ENCODE peak calls at places on chromosomes 5 and 9, in seven cellular contexts. M, R, B, E, G, Y and N are unnamed samples.

GRCh38 chr5:81679885-81680284 is 71.0 kb downstream of the SSBP2 start:
- DNase-seq in M (no peak), R (no peak), B (no peak), E (no peak), G (no peak), Y (no peak), N (no peak)

GRCh38 chr5:69046375-69046957 is 47.3 kb upstream of the SLC30A5 start:
- DNase-seq in M (no peak), R (no peak), B (no peak), E (no peak), G (no peak), Y (no peak), N (no peak)

GRCh38 chr9:131740898-131741297 is 1.0 kb upstream of the RAPGEF1 start:
- DNase-seq in M (no peak), R (no peak), B (no peak), E (no peak), G (no peak), Y (no peak), N (no peak)

GRCh38 chr5:1033606-1034420 is 25.2 kb downstream of the NKD2 start:
- DNase-seq in M (no peak), R (no peak), B (no peak), E (no peak), G (no peak), Y (no peak), N (no peak)

GRCh38 chr5:38613992-38614836 is 57.8 kb upstream of the LIFR start:
- DNase-seq in M (no peak), R (no peak), B (no peak), E (no peak), G (peak; percentile 87), Y (no peak), N (no peak)

GRCh38 chr9:89916001-89916635 is 311.3 kb downstream of the GADD45G start:
- DNase-seq in M (no peak), R (no peak), B (no peak), E (no peak), G (no peak), Y (peak; percentile 10), N (no peak)

GRCh38 chr5:149200355-149200754 is 59.1 kb downstream of the ABLIM3 start:
- DNase-seq in M (no peak), R (no peak), B (no peak), E (no peak), G (no peak), Y (no peak), N (no peak)

GRCh38 chr9:101455656-101456235 is 20.2 kb upstream of the ALDOB start:
- DNase-seq in M (no peak), R (no peak), B (no peak), E (no peak), G (no peak), Y (no peak), N (no peak)

GRCh38 chr9:18296702-18297531 is 177.0 kb upstream of the ADAMTSL1 start:
- DNase-seq in M (no peak), R (no peak), B (no peak), E (no peak), G (no peak), Y (no peak), N (no peak)

GRCh38 chr5:132425009-132425937 is 55.8 kb downstream of the SLC22A5 start:
- DNase-seq in M (no peak), R (peak; percentile 72), B (no peak), E (no peak), G (peak; percentile 53), Y (peak; percentile 91), N (peak; percentile 73)

GRCh38 chr9:127925959-127926949 is 4.3 kb downstream of the PIP5KL1 start:
- DNase-seq in M (no peak), R (no peak), B (no peak), E (no peak), G (no peak), Y (no peak), N (no peak)

GRCh38 chr5:88653471-88653870 is 229.5 kb downstream of the MEF2C start:
- DNase-seq in M (no peak), R (no peak), B (no peak), E (no peak), G (no peak), Y (no peak), N (no peak)

GRCh38 chr5:160769264-160769663 is 82.7 kb downstream of the ATP10B start:
- DNase-seq in M (no peak), R (no peak), B (no peak), E (no peak), G (no peak), Y (no peak), N (no peak)

GRCh38 chr5:124866355-124867063 is 120.1 kb upstream of the ZNF608 start:
- DNase-seq in M (no peak), R (no peak), B (no peak), E (no peak), G (no peak), Y (no peak), N (no peak)

GRCh38 chr5:54717870-54718269 is 200.3 kb downstream of the SNX18 start:
- DNase-seq in M (no peak), R (peak; percentile 26), B (no peak), E (no peak), G (no peak), Y (peak; percentile 49), N (no peak)

GRCh38 chr9:131500939-131501541 is 1.7 kb upstream of the POMT1 start:
- DNase-seq in M (no peak), R (no peak), B (no peak), E (no peak), G (peak; percentile 78), Y (peak; percentile 83), N (peak; percentile 51)

GRCh38 chr5:17379188-17379951 is 118.7 kb upstream of the TAF11L2 start:
- DNase-seq in M (peak; percentile 63), R (no peak), B (no peak), E (no peak), G (peak; percentile 76), Y (no peak), N (no peak)

GRCh38 chr9:69036799-69037198 is 1.2 kb downstream of the FXN start:
- DNase-seq in M (no peak), R (no peak), B (no peak), E (no peak), G (no peak), Y (no peak), N (no peak)

GRCh38 chr9:27426717-27427645 is 97.1 kb upstream of the IFNK start:
- DNase-seq in M (no peak), R (no peak), B (peak; percentile 62), E (no peak), G (peak; percentile 90), Y (no peak), N (no peak)

GRCh38 chr5:141478321-141478945 is 2.7 kb downstream of the PCDHGC3 start:
- DNase-seq in M (no peak), R (no peak), B (no peak), E (no peak), G (no peak), Y (peak; percentile 36), N (no peak)

GRCh38 chr5:82467006-82467561 is 188.9 kb upstream of the RPS23 start:
- DNase-seq in M (no peak), R (no peak), B (no peak), E (peak; percentile 41), G (no peak), Y (peak; percentile 18), N (no peak)

GRCh38 chr5:115190388-115190787 is 20.7 kb upstream of the TRIM36 start:
- DNase-seq in M (no peak), R (no peak), B (no peak), E (no peak), G (no peak), Y (no peak), N (no peak)

GRCh38 chr9:71105192-71105591 is 16.2 kb downstream of the TRPM3 start:
- DNase-seq in M (no peak), R (no peak), B (no peak), E (no peak), G (no peak), Y (no peak), N (no peak)

GRCh38 chr5:115778417-115778816 is 38.0 kb downstream of the CDO1 start:
- DNase-seq in M (no peak), R (no peak), B (no peak), E (no peak), G (no peak), Y (no peak), N (no peak)

GRCh38 chr5:40052812-40053211 is 626.9 kb upstream of the PTGER4 start:
- DNase-seq in M (no peak), R (no peak), B (no peak), E (no peak), G (peak; percentile 88), Y (no peak), N (no peak)

GRCh38 chr9:120936011-120936763 is 9.6 kb upstream of the TRAF1 start:
- DNase-seq in M (peak; percentile 87), R (peak; percentile 81), B (peak; percentile 71), E (peak; percentile 94), G (peak; percentile 93), Y (peak; percentile 96), N (peak; percentile 65)